ENCODE peak calls at places on chromosome X, in eight cellular contexts. M, N, C, X, I, B, D and A are unnamed samples.

GRCh38 chrX:53317365-53318069 is 36.1 kb upstream of the IQSEC2 start:
- DNase-seq in B (peak; percentile 51), I (peak; percentile 9), C (peak; percentile 79), N (peak; percentile 88), D (peak; percentile 48), M (peak; percentile 7), X (no peak), A (peak; percentile 61)

GRCh38 chrX:70970482-70970999 is 39.6 kb upstream of the SLC7A3 start:
- DNase-seq in B (peak; percentile 30), X (no peak), I (peak; percentile 40), D (peak; percentile 50), C (peak; percentile 7), M (no peak), N (no peak), A (peak; percentile 47)

GRCh38 chrX:154541896-154542722 is 4.5 kb downstream of the G6PD start:
- DNase-seq in N (peak; percentile 93), M (no peak), D (peak; percentile 62), B (peak; percentile 95), X (no peak), I (peak; percentile 31), C (peak; percentile 79), A (peak; percentile 79)

GRCh38 chrX:149638860-149639259 is 7.3 kb upstream of the TMEM185A start:
- DNase-seq in C (no peak), N (no peak), B (peak; percentile 44), I (no peak), D (no peak), M (no peak), X (no peak), A (peak; percentile 34)

GRCh38 chrX:139720979-139721378 is 13.0 kb upstream of the MCF2 start:
- DNase-seq in M (no peak), N (no peak), D (no peak), I (no peak), C (no peak), X (no peak), B (no peak), A (no peak)

GRCh38 chrX:77505227-77505626 is 58.0 kb downstream of the FGF16 start:
- DNase-seq in N (no peak), X (no peak), M (peak; percentile 17), D (no peak), I (peak; percentile 42), C (no peak), B (peak; percentile 58), A (peak; percentile 49)

GRCh38 chrX:101081257-101081656 is 2.6 kb downstream of the TMEM35A start:
- DNase-seq in I (no peak), C (no peak), B (no peak), N (no peak), M (no peak), X (no peak), D (no peak), A (no peak)

GRCh38 chrX:121761845-121762244 is 714.4 kb downstream of the GLUD2 start:
- DNase-seq in I (no peak), X (no peak), M (no peak), B (no peak), D (no peak), C (no peak), N (no peak), A (no peak)

GRCh38 chrX:49230500-49231232 is 2.5 kb downstream of the CACNA1F start:
- DNase-seq in M (peak; percentile 7), N (peak; percentile 87), B (no peak), X (no peak), D (no peak), C (peak; percentile 28), I (no peak), A (peak; percentile 34)

GRCh38 chrX:107776649-107777535 is 641 bp upstream of the NCBP2L start:
- DNase-seq in B (peak; percentile 86), X (peak; percentile 50), C (peak; percentile 95), I (peak; percentile 51), M (peak; percentile 72), D (peak; percentile 41), N (peak; percentile 86), A (peak; percentile 89)

GRCh38 chrX:41384041-41384705 is 50.2 kb downstream of the DDX3X start:
- DNase-seq in D (peak; percentile 63), B (peak; percentile 88), I (peak; percentile 71), X (no peak), M (peak; percentile 51), N (peak; percentile 77), C (peak; percentile 45), A (peak; percentile 75)

GRCh38 chrX:19544693-19545305 is 29.5 kb upstream of the MAP3K15 start:
- DNase-seq in C (peak; percentile 71), I (peak; percentile 23), M (peak; percentile 2), N (no peak), X (no peak), B (peak; percentile 61), D (peak; percentile 47), A (peak; percentile 59)

GRCh38 chrX:24063488-24063887 is 8.7 kb downstream of the EIF2S3 start:
- DNase-seq in M (no peak), N (no peak), C (no peak), D (no peak), I (no peak), B (no peak), X (no peak), A (no peak)

GRCh38 chrX:1477801-1478458 is 25.2 kb upstream of the ASMTL start:
- DNase-seq in C (no peak), N (peak; percentile 27), M (no peak), B (peak; percentile 77), X (no peak), I (no peak), D (no peak), A (no peak)